ENCODE peak calls at places on chromosomes 3 and 15, in four cellular contexts. G is activated T-cell treated with anti-CD3 and anti-CD28 coated beads for 1 hour, Z is SHP77 treated with DMSO at 0.1 percent for 48 hours, U is upper lobe of right lung. A is an unnamed sample.

GRCh38 chr3:143471705-143472104 is 352.1 kb downstream of the CHST2 start:
- DNase-seq in G (no peak), U (no peak), Z (no peak), A (no peak)

GRCh38 chr3:57066471-57066870 is 6.0 kb downstream of the SPATA12 start:
- DNase-seq in G (no peak), Z (no peak), U (no peak), A (no peak)

GRCh38 chr3:45417949-45418847 is 29.8 kb downstream of the LARS2 start:
- DNase-seq in Z (no peak), U (no peak), G (no peak), A (peak)

GRCh38 chr15:79475312-79475711 is 43.2 kb downstream of the MINAR1 start:
- DNase-seq in Z (no peak), G (no peak), U (no peak), A (no peak)

GRCh38 chr3:171810278-171811058 is at the start of gene PLD1:
- DNase-seq in G (no peak), Z (peak), U (peak), A (peak)

GRCh38 chr15:70783610-70784021 is 20.3 kb upstream of the UACA start:
- DNase-seq in U (no peak), Z (no peak), G (no peak), A (no peak)

GRCh38 chr3:33982269-33982798 is 183.9 kb downstream of the PDCD6IP start:
- DNase-seq in Z (no peak), U (no peak), G (no peak), A (no peak)

GRCh38 chr3:31307131-31307785 is 225.5 kb upstream of the STT3B start:
- DNase-seq in U (no peak), Z (no peak), G (no peak), A (no peak)

GRCh38 chr3:179348325-179349013 is 960 bp downstream of the MFN1 start:
- DNase-seq in Z (no peak), G (no peak), U (no peak), A (no peak)

GRCh38 chr3:136343873-136344281 is 93.7 kb downstream of the PCCB start:
- DNase-seq in Z (peak), G (no peak), U (peak), A (peak)

GRCh38 chr3:139328356-139328755 is 15.5 kb upstream of the MRPS22 start:
- DNase-seq in U (no peak), Z (no peak), G (no peak), A (no peak)

GRCh38 chr15:84904409-84904808 is 19.9 kb downstream of the SLC28A1 start:
- DNase-seq in Z (no peak), U (no peak), G (no peak), A (no peak)

GRCh38 chr15:65020419-65020818 is 9.0 kb downstream of the MTFMT start:
- DNase-seq in U (no peak), G (no peak), Z (no peak), A (no peak)

GRCh38 chr3:49841126-49841525 is 15.2 kb downstream of the TRAIP start:
- DNase-seq in U (no peak), G (no peak), Z (peak), A (no peak)

GRCh38 chr15:35289029-35289617 is 204.0 kb upstream of the NANOGP8 start:
- DNase-seq in U (no peak), Z (no peak), G (no peak), A (no peak)

GRCh38 chr3:130946876-130947275 is 53.0 kb downstream of the ATP2C1 start:
- DNase-seq in Z (no peak), G (no peak), U (no peak), A (no peak)

GRCh38 chr3:46857485-46858341 is 5.5 kb downstream of the MYL3 start:
- DNase-seq in U (peak), G (no peak), Z (no peak), A (peak)

GRCh38 chr3:111690242-111690641 is 95.1 kb upstream of the ZBED2 start:
- DNase-seq in G (no peak), Z (no peak), U (no peak), A (no peak)

GRCh38 chr15:69253156-69253555 is 45.6 kb upstream of the PAQR5 start:
- DNase-seq in G (no peak), Z (no peak), U (no peak), A (no peak)

GRCh38 chr3:193744048-193744821 is 151.2 kb downstream of the OPA1 start:
- DNase-seq in G (no peak), Z (peak), U (no peak), A (peak)

GRCh38 chr15:72785452-72786243 is 2.1 kb upstream of the ADPGK start:
- DNase-seq in Z (no peak), G (no peak), U (no peak), A (no peak)

GRCh38 chr15:101795455-101795854 is 7.9 kb upstream of the OR4F6 start:
- DNase-seq in G (no peak), U (no peak), Z (no peak), A (no peak)

GRCh38 chr15:56749982-56750381 is 16.7 kb upstream of the ZNF280D start:
- DNase-seq in U (no peak), G (no peak), Z (no peak), A (no peak)

GRCh38 chr3:32958509-32958908 is 7.1 kb downstream of the CCR4 start:
- DNase-seq in Z (no peak), G (no peak), U (no peak), A (no peak)

GRCh38 chr3:152127058-152127457 is 141.7 kb upstream of the MBNL1 start:
- DNase-seq in U (no peak), G (no peak), Z (no peak), A (no peak)

GRCh38 chr15:95292790-95293450 is 1037.6 kb upstream of the NR2F2 start:
- DNase-seq in Z (no peak), G (no peak), U (no peak), A (no peak)

GRCh38 chr15:94703591-94703990 is 472.2 kb downstream of the MCTP2 start:
- DNase-seq in G (no peak), Z (no peak), U (no peak), A (no peak)

GRCh38 chr15:49286649-49287394 is 116.8 kb downstream of the GALK2 start:
- DNase-seq in G (no peak), Z (no peak), U (no peak), A (no peak)

GRCh38 chr15:76973362-76973743 is 21.6 kb upstream of the PSTPIP1 start:
- DNase-seq in G (peak), U (no peak), Z (no peak), A (no peak)

GRCh38 chr3:129970603-129971002 is 3.9 kb upstream of the TRH start:
- DNase-seq in G (no peak), Z (no peak), U (no peak), A (no peak)

GRCh38 chr15:42275780-42276395 is 2.7 kb upstream of the TMEM87A start:
- DNase-seq in U (no peak), Z (no peak), G (no peak), A (no peak)

GRCh38 chr3:157819826-157820517 is 286.2 kb downstream of the SHOX2 start:
- DNase-seq in G (no peak), U (no peak), Z (no peak), A (no peak)

GRCh38 chr15:98009169-98009568 is 48.7 kb downstream of the ARRDC4 start:
- DNase-seq in G (no peak), U (no peak), Z (no peak), A (no peak)

GRCh38 chr3:103319912-103320311 is 885.1 kb downstream of the ZPLD1 start:
- DNase-seq in U (no peak), Z (no peak), G (no peak), A (no peak)

GRCh38 chr15:65804252-65804931 is 12.3 kb upstream of the DENND4A start:
- DNase-seq in Z (no peak), U (no peak), G (no peak), A (no peak)

GRCh38 chr15:80619677-80620076 is 75.4 kb upstream of the ABHD17C start:
- DNase-seq in Z (no peak), G (no peak), U (no peak), A (no peak)